ENCODE peak calls at places on chromosomes 4 and X, in nine cellular contexts. J is left colon; Y is naive thymus-derived CD8-positive, alpha-beta T cell; G is fibroblast of the conjunctiva; R is activated CD4-positive, alpha-beta T cell treated with anti-CD3 and anti-CD28 coated beads, Interleukin-2, amount 10 ng/mL, durations not matched to agents 7 days and 5 days; E is osteoblast; Q is cardiac fibroblast; K is NCI-H2081; V is germinal center. L is an unnamed sample.

GRCh38 chrX:10176121-10177003 is 19.6 kb downstream of the CLCN4 start:
- DNase-seq in J (no peak), Y (no peak), G (no peak), R (no peak), E (no peak), Q (no peak), K (no peak), V (no peak), L (no peak)

GRCh38 chr4:128574706-128575105 is 234.8 kb upstream of the JADE1 start:
- DNase-seq in J (peak), Y (peak), G (peak), R (peak), E (peak), Q (peak), K (peak), V (peak), L (peak)

GRCh38 chrX:110588164-110588563 is 207.5 kb downstream of the CHRDL1 start:
- DNase-seq in J (no peak), Y (no peak), G (no peak), R (no peak), E (no peak), Q (no peak), K (no peak), V (no peak), L (no peak)

GRCh38 chr4:2944882-2945526 is 18.2 kb downstream of the NOP14 start:
- DNase-seq in J (no peak), Y (no peak), G (no peak), R (no peak), E (peak), Q (no peak), K (no peak), V (no peak), L (no peak)

GRCh38 chr4:175813126-175813715 is 1.2 kb upstream of the GPM6A start:
- DNase-seq in J (no peak), Y (no peak), G (no peak), R (no peak), E (no peak), Q (no peak), K (no peak), V (no peak), L (no peak)

GRCh38 chrX:13266641-13267420 is 53.0 kb downstream of the ATXN3L start:
- DNase-seq in J (no peak), Y (no peak), G (no peak), R (no peak), E (no peak), Q (peak), K (no peak), V (no peak), L (peak)

GRCh38 chr4:6938237-6938636 is 28.6 kb downstream of the TBC1D14 start:
- DNase-seq in J (peak), Y (no peak), G (no peak), R (no peak), E (no peak), Q (no peak), K (no peak), V (peak), L (no peak)

GRCh38 chrX:12779534-12779933 is 11.7 kb upstream of the PRPS2 start:
- DNase-seq in J (no peak), Y (no peak), G (no peak), R (no peak), E (no peak), Q (peak), K (no peak), V (no peak), L (no peak)

GRCh38 chr4:136768925-136769275 is 763.4 kb downstream of the PCDH18 start:
- DNase-seq in J (no peak), Y (no peak), G (no peak), R (no peak), E (no peak), Q (peak), K (no peak), V (no peak), L (peak)

GRCh38 chrX:38864165-38864564 is 62.9 kb downstream of the MID1IP1 start:
- DNase-seq in J (no peak), Y (no peak), G (no peak), R (no peak), E (no peak), Q (no peak), K (no peak), V (no peak), L (no peak)

L was measured in neural progenitor cell.